ENCODE peak calls at places on chromosomes 6 and 20, in seven cellular contexts. R is DMS53, T is HCEC 1CT, Y is right lobe of liver, G is NCI-H748 treated with DMSO at 0.1 percent for 48 hours, H is astrocyte of the spinal cord, P is dorsolateral prefrontal cortex. L is an unnamed sample.

GRCh38 chr20:16806886-16807285 is 58.7 kb downstream of the OTOR start:
- DNase-seq in R (no peak), T (no peak), Y (no peak), G (no peak), H (no peak), P (no peak), L (no peak)

GRCh38 chr6:43475506-43475905 is 1.9 kb upstream of the TJAP1 start:
- DNase-seq in R (no peak), T (no peak), Y (no peak), G (no peak), H (no peak), P (no peak), L (no peak)

GRCh38 chr20:36271639-36272546 is 34.2 kb upstream of the DLGAP4 start:
- DNase-seq in R (no peak), T (no peak), Y (no peak), G (no peak), H (no peak), P (no peak), L (no peak)

GRCh38 chr20:32577657-32578056 is 7.5 kb downstream of the NOL4L start:
- DNase-seq in R (no peak), T (no peak), Y (no peak), G (no peak), H (no peak), P (no peak), L (no peak)

GRCh38 chr6:166647896-166648295 is 20.8 kb upstream of the RPS6KA2 start:
- DNase-seq in R (no peak), T (no peak), Y (no peak), G (no peak), H (no peak), P (no peak), L (no peak)

GRCh38 chr20:37395921-37396519 is 50.1 kb downstream of the SRC start:
- DNase-seq in R (peak; percentile 19), T (no peak), Y (no peak), G (no peak), H (no peak), P (no peak), L (no peak)

GRCh38 chr6:95133578-95133977 is 443.8 kb upstream of the MANEA start:
- DNase-seq in R (peak; percentile 74), T (peak; percentile 40), Y (no peak), G (peak; percentile 50), H (peak; percentile 18), P (no peak), L (no peak)

GRCh38 chr20:63891061-63892002 is 3.6 kb upstream of the DNAJC5 start:
- DNase-seq in R (no peak), T (no peak), Y (no peak), G (no peak), H (no peak), P (no peak), L (no peak)

GRCh38 chr20:25053207-25054132 is 4.5 kb downstream of the ACSS1 start:
- DNase-seq in R (no peak), T (peak; percentile 35), Y (no peak), G (no peak), H (peak; percentile 35), P (no peak), L (no peak)

GRCh38 chr6:36616888-36617521 is 22.8 kb downstream of the SRSF3 start:
- DNase-seq in R (peak; percentile 70), T (no peak), Y (peak; percentile 92), G (no peak), H (peak; percentile 66), P (peak; percentile 44), L (no peak)

GRCh38 chr20:50478162-50479036 is 31.8 kb upstream of the PTPN1 start:
- DNase-seq in R (peak; percentile 81), T (peak; percentile 76), Y (peak; percentile 72), G (no peak), H (peak; percentile 58), P (no peak), L (no peak)

GRCh38 chr20:36017034-36017951 is 48.9 kb downstream of the CNBD2 start:
- DNase-seq in R (no peak), T (peak; percentile 68), Y (no peak), G (no peak), H (peak; percentile 53), P (no peak), L (no peak)

GRCh38 chr6:135703621-135704020 is 147.9 kb upstream of the PDE7B start:
- DNase-seq in R (no peak), T (no peak), Y (no peak), G (no peak), H (no peak), P (no peak), L (no peak)

GRCh38 chr6:112911949-112912348 is 564.8 kb downstream of the RFPL4B start:
- DNase-seq in R (no peak), T (no peak), Y (no peak), G (no peak), H (no peak), P (no peak), L (no peak)

GRCh38 chr20:57612916-57613315 is 7.3 kb downstream of the ZBP1 start:
- DNase-seq in R (no peak), T (no peak), Y (no peak), G (no peak), H (no peak), P (no peak), L (no peak)

GRCh38 chr6:88520445-88520844 is 354.3 kb upstream of the CNR1 start:
- DNase-seq in R (no peak), T (no peak), Y (no peak), G (no peak), H (no peak), P (no peak), L (no peak)

GRCh38 chr6:4291453-4292403 is 156.4 kb upstream of the ECI2 start:
- DNase-seq in R (no peak), T (peak; percentile 39), Y (no peak), G (no peak), H (peak; percentile 61), P (no peak), L (no peak)

GRCh38 chr6:12238191-12238590 is 52.0 kb upstream of the EDN1 start:
- DNase-seq in R (no peak), T (no peak), Y (no peak), G (no peak), H (no peak), P (no peak), L (no peak)

GRCh38 chr6:17289491-17290106 is 8.4 kb downstream of the RBM24 start:
- DNase-seq in R (peak; percentile 55), T (no peak), Y (no peak), G (no peak), H (no peak), P (no peak), L (no peak)

GRCh38 chr6:84583784-84584183 is 180.6 kb downstream of the TBX18 start:
- DNase-seq in R (no peak), T (peak; percentile 33), Y (no peak), G (no peak), H (peak; percentile 37), P (no peak), L (no peak)

GRCh38 chr6:89501239-89501638 is 68.3 kb downstream of the ANKRD6 start:
- DNase-seq in R (no peak), T (no peak), Y (no peak), G (no peak), H (no peak), P (no peak), L (no peak)

GRCh38 chr6:134177753-134178229 is 125.4 kb upstream of the SLC2A12 start:
- DNase-seq in R (peak; percentile 46), T (peak; percentile 53), Y (no peak), G (no peak), H (no peak), P (no peak), L (no peak)

GRCh38 chr20:43323592-43323991 is 133.9 kb upstream of the PTPRT start:
- DNase-seq in R (no peak), T (no peak), Y (no peak), G (no peak), H (no peak), P (no peak), L (no peak)

L was measured in hypothalamus.